ENCODE peak calls at places on chromosomes 3 and 15, in nine cellular contexts. One of them, this sample, is unnamed.

GRCh38 chr15:81572190-81572589 is 198.2 kb upstream of the TMC3 start:
- DNase-seq in spleen: no peak
- DNase-seq in HepG2: no peak
- DNase-seq in body of pancreas: no peak
- DNase-seq in tibial nerve: no peak
- DNase-seq in IMR-90: no peak
- DNase-seq in A549: no peak
- DNase-seq in ovary: no peak
- DNase-seq in heart left ventricle: no peak
- DNase-seq in this sample: no peak

GRCh38 chr15:46242935-46243334 is 608.1 kb downstream of the SQOR start:
- DNase-seq in spleen: no peak
- DNase-seq in body of pancreas: no peak
- DNase-seq in tibial nerve: no peak
- DNase-seq in ovary: no peak
- DNase-seq in IMR-90: no peak
- DNase-seq in A549: no peak
- DNase-seq in HepG2: no peak
- DNase-seq in heart left ventricle: no peak
- DNase-seq in this sample: no peak

GRCh38 chr3:172341482-172342059 is 106.7 kb downstream of the GHSR start:
- DNase-seq in spleen: no peak
- DNase-seq in tibial nerve: no peak
- DNase-seq in ovary: no peak
- DNase-seq in body of pancreas: no peak
- DNase-seq in HepG2: peak
- DNase-seq in A549: peak
- DNase-seq in heart left ventricle: no peak
- DNase-seq in IMR-90: peak
- DNase-seq in this sample: peak

GRCh38 chr15:60534546-60534945 is 55.6 kb upstream of the ICE2 start:
- DNase-seq in body of pancreas: no peak
- DNase-seq in IMR-90: no peak
- DNase-seq in A549: no peak
- DNase-seq in spleen: no peak
- DNase-seq in ovary: no peak
- DNase-seq in heart left ventricle: no peak
- DNase-seq in HepG2: no peak
- DNase-seq in tibial nerve: no peak
- DNase-seq in this sample: no peak

GRCh38 chr3:165759041-165759440 is 78.2 kb downstream of the BCHE start:
- DNase-seq in A549: no peak
- DNase-seq in heart left ventricle: no peak
- DNase-seq in tibial nerve: no peak
- DNase-seq in spleen: no peak
- DNase-seq in IMR-90: no peak
- DNase-seq in HepG2: no peak
- DNase-seq in body of pancreas: no peak
- DNase-seq in ovary: no peak
- DNase-seq in this sample: no peak

GRCh38 chr3:184942735-184943134 is 130.8 kb downstream of the VPS8 start:
- DNase-seq in HepG2: no peak
- DNase-seq in ovary: no peak
- DNase-seq in heart left ventricle: no peak
- DNase-seq in spleen: no peak
- DNase-seq in IMR-90: no peak
- DNase-seq in tibial nerve: no peak
- DNase-seq in A549: no peak
- DNase-seq in body of pancreas: no peak
- DNase-seq in this sample: no peak

GRCh38 chr3:16048435-16049318 is 125.8 kb upstream of the GALNT15 start:
- DNase-seq in tibial nerve: no peak
- DNase-seq in spleen: no peak
- DNase-seq in HepG2: peak
- DNase-seq in heart left ventricle: peak
- DNase-seq in ovary: peak
- DNase-seq in IMR-90: peak
- DNase-seq in body of pancreas: peak
- DNase-seq in A549: peak
- DNase-seq in this sample: peak

GRCh38 chr3:16484216-16484615 is 29.3 kb downstream of the RFTN1 start:
- DNase-seq in A549: no peak
- DNase-seq in HepG2: no peak
- DNase-seq in IMR-90: peak
- DNase-seq in ovary: peak
- DNase-seq in spleen: no peak
- DNase-seq in heart left ventricle: no peak
- DNase-seq in body of pancreas: peak
- DNase-seq in tibial nerve: no peak
- DNase-seq in this sample: peak

GRCh38 chr15:60589253-60589652 is 110.3 kb upstream of the ICE2 start:
- DNase-seq in body of pancreas: no peak
- DNase-seq in spleen: no peak
- DNase-seq in ovary: no peak
- DNase-seq in heart left ventricle: no peak
- DNase-seq in tibial nerve: no peak
- DNase-seq in IMR-90: no peak
- DNase-seq in HepG2: no peak
- DNase-seq in A549: no peak
- DNase-seq in this sample: no peak

GRCh38 chr3:105359098-105359762 is 7.5 kb upstream of the ALCAM start:
- DNase-seq in heart left ventricle: no peak
- DNase-seq in ovary: no peak
- DNase-seq in IMR-90: peak
- DNase-seq in A549: no peak
- DNase-seq in spleen: no peak
- DNase-seq in tibial nerve: no peak
- DNase-seq in body of pancreas: no peak
- DNase-seq in HepG2: no peak
- DNase-seq in this sample: no peak

GRCh38 chr15:31292391-31293020 is 34.1 kb upstream of the KLF13 start:
- DNase-seq in spleen: no peak
- DNase-seq in heart left ventricle: peak
- DNase-seq in tibial nerve: peak
- DNase-seq in IMR-90: no peak
- DNase-seq in ovary: no peak
- DNase-seq in body of pancreas: no peak
- DNase-seq in A549: no peak
- DNase-seq in HepG2: peak
- DNase-seq in this sample: no peak

GRCh38 chr3:31132132-31132769 is 237.8 kb upstream of the GADL1 start:
- DNase-seq in A549: peak
- DNase-seq in IMR-90: peak
- DNase-seq in spleen: no peak
- DNase-seq in body of pancreas: no peak
- DNase-seq in ovary: no peak
- DNase-seq in HepG2: peak
- DNase-seq in heart left ventricle: no peak
- DNase-seq in tibial nerve: no peak
- DNase-seq in this sample: peak

GRCh38 chr15:75531041-75531450 is 48.1 kb downstream of the PTPN9 start:
- DNase-seq in A549: no peak
- DNase-seq in heart left ventricle: peak
- DNase-seq in HepG2: no peak
- DNase-seq in IMR-90: peak
- DNase-seq in spleen: no peak
- DNase-seq in body of pancreas: peak
- DNase-seq in tibial nerve: peak
- DNase-seq in ovary: peak
- DNase-seq in this sample: no peak

GRCh38 chr3:135975053-135975452 is 9.5 kb downstream of the PPP2R3A start:
- DNase-seq in A549: no peak
- DNase-seq in heart left ventricle: no peak
- DNase-seq in spleen: no peak
- DNase-seq in body of pancreas: no peak
- DNase-seq in ovary: no peak
- DNase-seq in HepG2: no peak
- DNase-seq in IMR-90: no peak
- DNase-seq in tibial nerve: no peak
- DNase-seq in this sample: no peak

GRCh38 chr15:71820127-71820526 is 9.8 kb downstream of the NR2E3 start:
- DNase-seq in body of pancreas: no peak
- DNase-seq in heart left ventricle: no peak
- DNase-seq in HepG2: no peak
- DNase-seq in spleen: no peak
- DNase-seq in IMR-90: no peak
- DNase-seq in tibial nerve: no peak
- DNase-seq in ovary: no peak
- DNase-seq in A549: no peak
- DNase-seq in this sample: no peak

GRCh38 chr15:79431636-79432344 is at the start of gene MINAR1:
- DNase-seq in HepG2: peak
- DNase-seq in ovary: no peak
- DNase-seq in heart left ventricle: no peak
- DNase-seq in A549: peak
- DNase-seq in spleen: no peak
- DNase-seq in IMR-90: peak
- DNase-seq in tibial nerve: no peak
- DNase-seq in body of pancreas: peak
- DNase-seq in this sample: peak

GRCh38 chr3:151593923-151594322 is 133.1 kb upstream of the IGSF10 start:
- DNase-seq in IMR-90: no peak
- DNase-seq in spleen: no peak
- DNase-seq in body of pancreas: no peak
- DNase-seq in tibial nerve: no peak
- DNase-seq in heart left ventricle: no peak
- DNase-seq in ovary: no peak
- DNase-seq in HepG2: no peak
- DNase-seq in A549: no peak
- DNase-seq in this sample: no peak

GRCh38 chr3:120741837-120742197 is 499 bp downstream of the RABL3 start:
- DNase-seq in IMR-90: peak
- DNase-seq in HepG2: peak
- DNase-seq in heart left ventricle: no peak
- DNase-seq in spleen: no peak
- DNase-seq in A549: no peak
- DNase-seq in tibial nerve: no peak
- DNase-seq in ovary: no peak
- DNase-seq in body of pancreas: no peak
- DNase-seq in this sample: no peak
- TF ChIP-seq POLR2A in IMR-90: no peak
- TF ChIP-seq POLR2A in HepG2: no peak
- TF ChIP-seq POLR2A in heart left ventricle: no peak
- TF ChIP-seq POLR2A in spleen: no peak
- TF ChIP-seq POLR2A in A549: no peak
- TF ChIP-seq POLR2A in tibial nerve: no peak
- TF ChIP-seq POLR2A in ovary: no peak
- TF ChIP-seq POLR2A in body of pancreas: no peak
- TF ChIP-seq POLR2A in this sample: no peak

GRCh38 chr15:90869601-90870353 is 1.4 kb downstream of the FURIN start:
- DNase-seq in HepG2: no peak
- DNase-seq in tibial nerve: peak
- DNase-seq in A549: no peak
- DNase-seq in body of pancreas: peak
- DNase-seq in spleen: peak
- DNase-seq in IMR-90: peak
- DNase-seq in ovary: peak
- DNase-seq in heart left ventricle: peak
- DNase-seq in this sample: peak
- TF ChIP-seq POLR2A in HepG2: no peak
- TF ChIP-seq POLR2A in tibial nerve: peak
- TF ChIP-seq POLR2A in A549: no peak
- TF ChIP-seq POLR2A in body of pancreas: no peak
- TF ChIP-seq POLR2A in spleen: no peak
- TF ChIP-seq POLR2A in IMR-90: no peak
- TF ChIP-seq POLR2A in ovary: no peak
- TF ChIP-seq POLR2A in heart left ventricle: no peak
- TF ChIP-seq POLR2A in this sample: no peak

GRCh38 chr3:71128951-71129350 is 454.6 kb downstream of the FOXP1 start:
- DNase-seq in A549: no peak
- DNase-seq in HepG2: no peak
- DNase-seq in spleen: no peak
- DNase-seq in body of pancreas: no peak
- DNase-seq in ovary: no peak
- DNase-seq in heart left ventricle: no peak
- DNase-seq in IMR-90: no peak
- DNase-seq in tibial nerve: no peak
- DNase-seq in this sample: no peak
- TF ChIP-seq POLR2A in A549: no peak
- TF ChIP-seq POLR2A in HepG2: no peak
- TF ChIP-seq POLR2A in spleen: no peak
- TF ChIP-seq POLR2A in body of pancreas: no peak
- TF ChIP-seq POLR2A in ovary: no peak
- TF ChIP-seq POLR2A in heart left ventricle: no peak
- TF ChIP-seq POLR2A in IMR-90: peak
- TF ChIP-seq POLR2A in tibial nerve: no peak
- TF ChIP-seq POLR2A in this sample: no peak

DNA sequence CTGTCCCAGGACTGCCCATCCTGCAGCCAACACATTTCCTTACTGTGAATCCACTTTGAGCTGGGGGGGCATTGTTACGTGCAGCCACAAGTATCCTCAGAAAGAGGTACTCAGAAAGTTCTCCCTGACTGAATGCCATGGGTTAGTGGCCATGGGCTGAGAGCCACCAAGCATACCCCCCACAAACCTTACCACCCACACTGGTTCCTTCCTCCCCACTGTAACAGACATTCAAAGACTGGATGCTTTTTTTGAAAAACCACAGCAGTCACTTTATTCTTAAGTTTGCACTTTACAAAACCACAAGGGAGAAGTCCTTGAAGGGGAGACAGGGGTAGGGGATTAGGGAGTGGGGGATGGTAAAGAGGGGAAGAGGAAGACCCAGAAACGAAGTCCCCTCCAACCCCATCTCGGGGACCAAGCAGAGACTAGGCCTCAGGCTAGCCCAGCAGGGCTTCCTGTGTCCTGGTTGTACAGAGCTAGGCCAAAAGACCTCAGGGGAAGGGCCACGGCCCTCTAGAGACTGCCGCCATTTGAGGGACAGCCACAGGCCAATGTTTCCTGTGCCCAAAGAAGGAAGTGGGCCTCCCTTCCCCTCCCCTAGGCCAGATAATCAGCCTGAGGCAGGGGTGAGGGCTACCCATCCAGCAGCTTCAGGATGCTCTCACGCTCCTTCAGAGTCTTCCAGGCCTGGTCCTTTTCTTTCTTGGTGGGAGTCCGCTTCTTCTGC is 10.1 kb upstream of the CAMK1 start:
- DNase-seq in tibial nerve: no peak
- DNase-seq in body of pancreas: no peak
- DNase-seq in heart left ventricle: no peak
- DNase-seq in HepG2: no peak
- DNase-seq in spleen: peak
- DNase-seq in ovary: no peak
- DNase-seq in A549: no peak
- DNase-seq in IMR-90: no peak
- DNase-seq in this sample: no peak
- TF ChIP-seq POLR2A in tibial nerve: no peak
- TF ChIP-seq POLR2A in body of pancreas: no peak
- TF ChIP-seq POLR2A in heart left ventricle: no peak
- TF ChIP-seq POLR2A in HepG2: no peak
- TF ChIP-seq POLR2A in spleen: no peak
- TF ChIP-seq POLR2A in ovary: no peak
- TF ChIP-seq POLR2A in A549: no peak
- TF ChIP-seq POLR2A in IMR-90: no peak
- TF ChIP-seq POLR2A in this sample: no peak

GRCh38 chr15:66498501-66499386 is 1.2 kb upstream of the SNAPC5 start:
- DNase-seq in IMR-90: peak
- DNase-seq in heart left ventricle: no peak
- DNase-seq in ovary: no peak
- DNase-seq in tibial nerve: no peak
- DNase-seq in spleen: no peak
- DNase-seq in A549: no peak
- DNase-seq in body of pancreas: no peak
- DNase-seq in HepG2: peak
- DNase-seq in this sample: no peak
- TF ChIP-seq POLR2A in IMR-90: no peak
- TF ChIP-seq POLR2A in heart left ventricle: no peak
- TF ChIP-seq POLR2A in ovary: no peak
- TF ChIP-seq POLR2A in tibial nerve: no peak
- TF ChIP-seq POLR2A in spleen: no peak
- TF ChIP-seq POLR2A in A549: no peak
- TF ChIP-seq POLR2A in body of pancreas: no peak
- TF ChIP-seq POLR2A in HepG2: no peak
- TF ChIP-seq POLR2A in this sample: no peak

GRCh38 chr3:101512521-101513418 is at the start of gene SENP7:
- DNase-seq in heart left ventricle: peak
- DNase-seq in ovary: peak
- DNase-seq in tibial nerve: peak
- DNase-seq in body of pancreas: peak
- DNase-seq in A549: peak
- DNase-seq in IMR-90: peak
- DNase-seq in spleen: peak
- DNase-seq in HepG2: peak
- DNase-seq in this sample: peak
- TF ChIP-seq POLR2A in heart left ventricle: no peak
- TF ChIP-seq POLR2A in ovary: peak
- TF ChIP-seq POLR2A in tibial nerve: no peak
- TF ChIP-seq POLR2A in body of pancreas: peak
- TF ChIP-seq POLR2A in A549: peak
- TF ChIP-seq POLR2A in IMR-90: no peak
- TF ChIP-seq POLR2A in spleen: no peak
- TF ChIP-seq POLR2A in HepG2: peak
- TF ChIP-seq POLR2A in this sample: peak